ENCODE peak calls at places on chromosome X, in four cellular contexts. J, F, E and P are unnamed samples.

GRCh38 chrX:24643116-24643515 is 4.0 kb downstream of the PCYT1B start:
- DNase-seq in J (peak), F (no peak), E (no peak), P (no peak)

GRCh38 chrX:151155234-151155633 is 21.1 kb upstream of the GPR50 start:
- DNase-seq in J (no peak), F (no peak), E (no peak), P (no peak)

GRCh38 chrX:74804574-74804973 is 120.7 kb downstream of the NEXMIF start:
- DNase-seq in J (no peak), F (no peak), E (no peak), P (no peak)

GRCh38 chrX:31580726-31581125 is 508.9 kb upstream of the FTHL17 start:
- DNase-seq in J (peak), F (no peak), E (peak), P (peak)

GRCh38 chrX:149829751-149830191 is 48.0 kb downstream of the MAGEA9 start:
- DNase-seq in J (peak), F (peak), E (peak), P (no peak)

GRCh38 chrX:7062276-7062675 is 85.2 kb upstream of the STS start:
- DNase-seq in J (peak), F (no peak), E (no peak), P (no peak)

GRCh38 chrX:132071260-132071659 is 48.2 kb downstream of the STK26 start:
- DNase-seq in J (peak), F (no peak), E (no peak), P (no peak)

GRCh38 chrX:19373034-19373891 is 29.5 kb downstream of the PDHA1 start:
- DNase-seq in J (no peak), F (no peak), E (no peak), P (no peak)

GRCh38 chrX:38657562-38657961 is 96.2 kb downstream of the TSPAN7 start:
- DNase-seq in J (no peak), F (no peak), E (no peak), P (no peak)

GRCh38 chrX:39000802-39001201 is 199.5 kb downstream of the MID1IP1 start:
- DNase-seq in J (no peak), F (no peak), E (no peak), P (no peak)

GRCh38 chrX:136199365-136199764 is 51.8 kb downstream of the MAP7D3 start:
- DNase-seq in J (peak), F (no peak), E (no peak), P (no peak)

GRCh38 chrX:46588263-46588662 is 14.7 kb downstream of the CHST7 start:
- DNase-seq in J (peak), F (peak), E (no peak), P (no peak)